ENCODE peak calls at places on chromosomes 16 and 17, in six cellular contexts. Q is K562; W is sigmoid colon; M is ovary; J is heart left ventricle; P is CD8-positive, alpha-beta T cell. G is an unnamed sample. For H3K27me3, the result is how much of the 10 kb centered on the place peaks cover.

GRCh38 chr17:61412860-61413653 is 13.4 kb downstream of the TBX2 start:
- DNase-seq in Q (no peak), W (peak), M (no peak), J (peak), P (no peak), G (no peak)

GRCh38 chr16:67415872-67416793 is at the start of gene ZDHHC1:
- DNase-seq in Q (peak), W (peak), M (peak), J (peak), P (peak), G (peak)

GRCh38 chr16:20504418-20504817 is 53.1 kb downstream of the ACSM2A start:
- DNase-seq in Q (no peak), W (no peak), M (no peak), J (no peak), P (no peak), G (no peak)

GRCh38 chr17:51647873-51648272 is 387.5 kb downstream of the UTP18 start:
- DNase-seq in Q (no peak), W (no peak), M (no peak), J (no peak), P (no peak), G (no peak)

GRCh38 chr16:75459691-75460090 is 4.8 kb downstream of the TMEM170A start:
- DNase-seq in Q (no peak), W (no peak), M (no peak), J (no peak), P (no peak), G (no peak)

GRCh38 chr17:41069031-41069430 is 3.4 kb upstream of the KRTAP2-4 start:
- DNase-seq in Q (no peak), W (no peak), M (no peak), J (no peak), P (no peak), G (no peak)

GRCh38 chr16:28879261-28879840 is 1.1 kb downstream of the ATP2A1 start:
- DNase-seq in Q (no peak), W (no peak), M (no peak), J (no peak), P (no peak), G (no peak)

GRCh38 chr17:48908047-48908843 is at the start of gene UBE2Z:
- DNase-seq in Q (peak), W (peak), M (peak), J (peak), P (peak), G (peak)

GRCh38 chr17:33671493-33671892 is 378.4 kb upstream of the ASIC2 start:
- DNase-seq in Q (no peak), W (no peak), M (no peak), J (no peak), P (no peak), G (no peak)

GRCh38 chr16:50657251-50657650 is 23.9 kb downstream of the SNX20 start:
- DNase-seq in Q (no peak), W (no peak), M (no peak), J (no peak), P (no peak), G (no peak)

GRCh38 chr16:46853713-46854443 is 22.9 kb upstream of the C16orf87 start:
- DNase-seq in Q (peak), W (peak), M (peak), J (peak), P (peak), G (peak)

GRCh38 chr16:58329147-58329546 is 34.3 kb upstream of the PRSS54 start:
- DNase-seq in Q (no peak), W (no peak), M (no peak), J (no peak), P (no peak), G (peak)

GRCh38 chr17:57106107-57106835 is 21.2 kb downstream of the AKAP1 start:
- DNase-seq in Q (no peak), W (no peak), M (no peak), J (peak), P (no peak), G (no peak)

GRCh38 chr17:10102817-10103216 is 95.6 kb downstream of the GAS7 start:
- DNase-seq in Q (no peak), W (no peak), M (no peak), J (no peak), P (no peak), G (no peak)

GRCh38 chr16:27083861-27084261 is 17.1 kb downstream of the C16orf82 start:
- DNase-seq in Q (peak), W (peak), M (no peak), J (peak), P (no peak), G (no peak)

GRCh38 chr17:43900858-43901754 is 6.2 kb downstream of the MPP2 start:
- DNase-seq in Q (no peak), W (no peak), M (no peak), J (no peak), P (no peak), G (no peak)

GRCh38 chr16:9007177-9007794 is 43.6 kb upstream of the USP7 start:
- DNase-seq in Q (peak), W (no peak), M (no peak), J (no peak), P (no peak), G (peak)

GRCh38 chr16:70304892-70305448 is 6.0 kb downstream of the DDX19B start:
- DNase-seq in Q (no peak), W (no peak), M (no peak), J (no peak), P (no peak), G (no peak)
- H3K27ac ChIP-seq in Q (no peak), W (no peak), M (no peak), J (no peak), P (no peak), G (no peak)

DNA sequence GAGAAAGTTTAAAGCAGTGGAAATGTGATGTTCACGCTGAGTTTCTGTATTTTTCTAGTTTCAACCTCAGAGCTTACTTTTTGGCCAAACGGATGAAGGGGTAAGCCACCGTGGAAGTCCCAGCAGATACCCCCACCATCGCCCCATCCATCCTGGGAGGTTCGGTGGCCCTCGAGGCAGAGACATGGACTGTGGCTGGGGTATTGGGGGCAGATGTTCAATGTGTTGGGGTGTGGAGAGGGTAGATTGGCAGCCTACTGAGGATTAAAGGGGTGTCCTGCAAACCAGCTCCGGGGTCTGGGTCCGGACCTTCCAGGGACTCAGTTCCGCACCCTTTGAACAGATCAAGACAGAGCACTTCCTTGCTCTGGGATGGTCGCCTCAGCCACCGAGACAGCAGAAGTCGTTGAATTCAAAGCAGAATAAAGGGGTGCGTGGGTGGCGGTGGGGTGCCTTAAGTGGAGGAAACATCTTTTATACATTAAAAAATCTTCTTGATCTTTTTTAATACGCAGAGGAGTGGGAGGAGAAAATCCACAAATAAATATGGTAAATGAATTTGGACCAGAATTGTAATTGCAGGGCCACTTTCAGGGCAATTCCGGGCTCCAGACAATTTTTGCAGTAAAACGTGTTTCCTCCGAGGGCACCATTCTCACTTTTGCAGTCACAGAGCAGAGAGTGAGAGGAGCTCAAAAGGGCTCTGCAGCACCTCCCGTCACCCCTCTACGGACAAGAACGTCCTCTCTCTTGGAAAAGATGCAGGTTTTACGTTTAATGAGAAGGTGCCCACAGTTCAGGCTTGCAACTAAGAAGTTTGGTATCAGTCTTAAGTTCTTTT is 8.2 kb upstream of the CBX8 start:
- DNase-seq in Q (no peak), W (no peak), M (no peak), J (no peak), P (no peak), G (no peak)
- H3K27me3 ChIP-seq in Q (under half), W (half or more), M (under half), J (half or more), P (half or more), G (half or more)

DNA sequence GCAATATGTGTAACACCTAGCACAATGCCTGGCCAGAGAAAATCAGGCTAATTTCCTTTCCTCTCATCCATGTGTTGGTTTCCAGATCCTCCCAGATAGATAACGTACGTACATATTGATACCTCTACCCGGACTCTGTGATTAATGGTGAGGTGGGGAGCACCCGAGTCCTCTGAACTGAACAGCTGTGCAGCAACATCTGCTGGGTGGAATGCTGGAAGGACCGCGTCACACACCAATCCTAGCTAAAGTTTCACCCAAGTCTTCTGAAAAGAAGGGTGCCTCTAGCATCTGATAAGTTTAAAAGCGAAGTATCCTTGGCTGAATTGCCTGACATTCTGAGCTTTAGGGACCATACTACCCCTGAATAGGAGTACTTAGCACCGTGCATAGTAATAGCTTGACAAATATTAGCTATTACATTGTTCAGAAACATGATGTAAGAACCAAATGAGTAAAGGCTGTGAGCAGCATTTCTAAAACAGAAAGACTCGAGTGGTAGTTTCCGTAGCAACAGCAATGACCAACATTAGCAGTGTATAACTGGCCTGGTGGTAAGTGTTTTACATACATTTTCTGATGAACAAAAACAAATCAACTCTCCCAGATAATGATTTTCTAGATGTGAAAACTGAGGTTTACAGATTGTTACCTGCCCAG is 91.4 kb downstream of the SYCE1L start:
- DNase-seq in Q (no peak), W (no peak), M (no peak), J (no peak), P (no peak), G (peak)
- H3K27ac ChIP-seq in Q (no peak), W (no peak), M (no peak), J (no peak), P (no peak), G (no peak)

DNA sequence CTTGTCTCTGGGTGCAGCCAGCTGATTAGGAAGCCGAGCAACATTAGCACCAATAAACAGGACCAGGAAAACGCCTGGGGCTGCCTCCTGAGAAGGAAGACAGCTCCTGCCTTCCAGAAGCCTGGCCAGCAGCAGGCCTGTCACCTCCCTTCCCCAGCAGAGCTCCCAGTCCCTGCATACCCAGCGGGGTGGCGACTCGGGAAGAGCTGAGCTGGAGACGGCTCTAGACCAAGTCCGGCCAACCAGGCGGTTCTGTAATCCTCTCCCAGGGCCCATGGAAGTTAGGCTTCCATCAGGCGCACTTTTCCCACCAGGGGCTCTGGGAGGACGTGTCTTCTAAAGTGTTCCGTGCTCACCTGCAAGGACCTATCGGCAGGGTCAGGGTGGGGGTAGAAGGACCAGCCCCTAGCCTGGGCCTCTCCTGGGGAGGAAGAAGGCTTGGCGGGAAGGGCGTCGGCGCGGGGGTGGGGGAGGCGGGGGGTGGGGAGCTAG is 12.0 kb upstream of the CLUH start:
- DNase-seq in Q (no peak), W (no peak), M (no peak), J (no peak), P (no peak), G (no peak)
- H3K27me3 ChIP-seq in Q (under half), W (half or more), M (under half), J (under half), P (under half), G (under half)

GRCh38 chr17:8718001-8718563 is 26.6 kb downstream of the CCDC42 start:
- DNase-seq in Q (no peak), W (peak), M (no peak), J (no peak), P (no peak), G (no peak)
- H3K27ac ChIP-seq in Q (no peak), W (no peak), M (no peak), J (no peak), P (no peak), G (no peak)

DNA sequence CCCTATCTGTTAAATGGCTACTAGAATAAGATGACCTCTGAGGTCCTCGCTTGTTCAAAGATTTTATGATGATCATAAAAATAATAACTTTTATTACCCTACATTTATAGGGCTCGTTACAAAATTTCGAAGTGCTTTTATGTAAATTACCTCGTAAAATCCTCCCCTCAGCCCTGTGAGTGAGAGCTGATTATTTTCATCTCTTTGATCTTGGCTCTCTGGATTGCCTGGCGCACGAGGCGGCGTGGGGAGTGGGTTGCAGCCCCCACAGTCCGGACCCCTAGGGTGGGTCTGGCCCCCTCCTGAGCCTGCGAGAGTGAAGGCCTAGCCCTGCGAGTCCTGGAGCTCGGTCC is 1.6 kb downstream of the SDK2 start:
- DNase-seq in Q (no peak), W (no peak), M (no peak), J (no peak), P (no peak), G (no peak)
- H3K27me3 ChIP-seq in Q (under half), W (half or more), M (under half), J (under half), P (under half), G (under half)

GRCh38 chr17:7717756-7718350 is 309 bp downstream of the DNAH2 start:
- DNase-seq in Q (no peak), W (no peak), M (no peak), J (no peak), P (no peak), G (no peak)

GRCh38 chr17:7716901-7717755 is at the start of gene DNAH2:
- DNase-seq in Q (peak), W (peak), M (peak), J (peak), P (peak), G (peak)

GRCh38 chr17:7713782-7714181 is 3.8 kb upstream of the DNAH2 start:
- DNase-seq in Q (no peak), W (no peak), M (no peak), J (no peak), P (no peak), G (no peak)

GRCh38 chr17:7714721-7715594 is 2.6 kb upstream of the DNAH2 start:
- DNase-seq in Q (no peak), W (no peak), M (no peak), J (no peak), P (no peak), G (no peak)

GRCh38 chr17:7716299-7716886 is 1.2 kb upstream of the DNAH2 start:
- DNase-seq in Q (no peak), W (no peak), M (no peak), J (no peak), P (no peak), G (no peak)
- H3K27ac ChIP-seq in Q (no peak), W (peak), M (no peak), J (no peak), P (no peak), G (no peak)

GRCh38 chr16:1262846-1263221 is 7.0 kb downstream of the TPSD1 start:
- DNase-seq in Q (no peak), W (no peak), M (no peak), J (no peak), P (no peak), G (no peak)
- H3K27me3 ChIP-seq in Q (under half), W (half or more), M (under half), J (half or more), P (under half), G (under half)